ENCODE peak calls at places on chromosomes 3 and 15, in eight cellular contexts. O is body of pancreas, H is transverse colon, E is heart left ventricle, I is stomach, C is tibial nerve, K is gastrocnemius medialis, X is adrenal gland. D is an unnamed sample.

GRCh38 chr3:45730409-45731154 is 41.4 kb downstream of the SACM1L start:
- DNase-seq in O (no peak), H (no peak), E (no peak), I (no peak), C (no peak), K (no peak), X (no peak), D (no peak)

GRCh38 chr3:144677118-144677517 is 705.5 kb downstream of the DIPK2A start:
- DNase-seq in O (no peak), H (no peak), E (no peak), I (no peak), C (no peak), K (no peak), X (no peak), D (no peak)

GRCh38 chr3:154684021-154684420 is 254.0 kb upstream of the GPR149 start:
- DNase-seq in O (no peak), H (no peak), E (no peak), I (no peak), C (no peak), K (no peak), X (no peak), D (no peak)

GRCh38 chr15:25903024-25903581 is 40.0 kb upstream of the ATP10A start:
- DNase-seq in O (no peak), H (no peak), E (no peak), I (no peak), C (no peak), K (no peak), X (no peak), D (no peak)

GRCh38 chr15:48536681-48537091 is 108.8 kb downstream of the FBN1 start:
- DNase-seq in O (no peak), H (no peak), E (no peak), I (no peak), C (no peak), K (no peak), X (no peak), D (no peak)

GRCh38 chr3:148992027-148992634 is 791 bp downstream of the GYG1 start:
- DNase-seq in O (peak; percentile 51), H (peak; percentile 53), E (peak; percentile 77), I (peak; percentile 50), C (no peak), K (no peak), X (peak; percentile 62), D (peak; percentile 73)

GRCh38 chr15:70435872-70436271 is 327.5 kb downstream of the UACA start:
- DNase-seq in O (no peak), H (no peak), E (no peak), I (no peak), C (no peak), K (no peak), X (no peak), D (no peak)

GRCh38 chr15:80567721-80568157 is 127.4 kb upstream of the ABHD17C start:
- DNase-seq in O (peak; percentile 54), H (peak; percentile 54), E (no peak), I (peak; percentile 49), C (peak; percentile 23), K (no peak), X (peak; percentile 71), D (peak; percentile 76)

GRCh38 chr3:122581622-122582021 is 4.2 kb downstream of the PARP15 start:
- DNase-seq in O (no peak), H (no peak), E (no peak), I (no peak), C (no peak), K (no peak), X (no peak), D (no peak)

GRCh38 chr15:73985101-73985873 is 6.8 kb downstream of the STOML1 start:
- DNase-seq in O (no peak), H (peak; percentile 44), E (no peak), I (no peak), C (no peak), K (no peak), X (no peak), D (peak; percentile 67)

GRCh38 chr3:133211449-133211848 is 173.3 kb downstream of the TMEM108 start:
- DNase-seq in O (no peak), H (no peak), E (no peak), I (no peak), C (no peak), K (no peak), X (no peak), D (no peak)

GRCh38 chr3:32438596-32439344 is 47.1 kb downstream of the CMTM7 start:
- DNase-seq in O (no peak), H (no peak), E (no peak), I (no peak), C (no peak), K (no peak), X (peak; percentile 13), D (peak; percentile 17)
- H3K27ac ChIP-seq in O (no peak overlapping the region), H (no peak overlapping the region), E (no peak overlapping the region), I (no peak overlapping the region), C (no peak overlapping the region), K (no peak overlapping the region), X (no peak overlapping the region), D (no peak overlapping the region)

GRCh38 chr3:11734-12133 is 184.8 kb upstream of the CHL1 start:
- DNase-seq in O (no peak), H (no peak), E (no peak), I (no peak), C (no peak), K (no peak), X (peak; percentile 34), D (no peak)
- TF ChIP-seq POLR2A in O (no peak), H (no peak), E (no peak), I (no peak), C (no peak), K (no peak), X (no peak), D (no peak)

GRCh38 chr15:85454403-85454802 is 74.0 kb downstream of the AKAP13 start:
- DNase-seq in O (no peak), H (no peak), E (no peak), I (no peak), C (no peak), K (no peak), X (no peak), D (no peak)
- H3K27ac ChIP-seq in O (no peak overlapping the region), H (peak overlapping the region; percentile 66), E (no peak overlapping the region), I (no peak overlapping the region), C (no peak overlapping the region), K (no peak overlapping the region), X (no peak overlapping the region), D (no peak overlapping the region)

DNA sequence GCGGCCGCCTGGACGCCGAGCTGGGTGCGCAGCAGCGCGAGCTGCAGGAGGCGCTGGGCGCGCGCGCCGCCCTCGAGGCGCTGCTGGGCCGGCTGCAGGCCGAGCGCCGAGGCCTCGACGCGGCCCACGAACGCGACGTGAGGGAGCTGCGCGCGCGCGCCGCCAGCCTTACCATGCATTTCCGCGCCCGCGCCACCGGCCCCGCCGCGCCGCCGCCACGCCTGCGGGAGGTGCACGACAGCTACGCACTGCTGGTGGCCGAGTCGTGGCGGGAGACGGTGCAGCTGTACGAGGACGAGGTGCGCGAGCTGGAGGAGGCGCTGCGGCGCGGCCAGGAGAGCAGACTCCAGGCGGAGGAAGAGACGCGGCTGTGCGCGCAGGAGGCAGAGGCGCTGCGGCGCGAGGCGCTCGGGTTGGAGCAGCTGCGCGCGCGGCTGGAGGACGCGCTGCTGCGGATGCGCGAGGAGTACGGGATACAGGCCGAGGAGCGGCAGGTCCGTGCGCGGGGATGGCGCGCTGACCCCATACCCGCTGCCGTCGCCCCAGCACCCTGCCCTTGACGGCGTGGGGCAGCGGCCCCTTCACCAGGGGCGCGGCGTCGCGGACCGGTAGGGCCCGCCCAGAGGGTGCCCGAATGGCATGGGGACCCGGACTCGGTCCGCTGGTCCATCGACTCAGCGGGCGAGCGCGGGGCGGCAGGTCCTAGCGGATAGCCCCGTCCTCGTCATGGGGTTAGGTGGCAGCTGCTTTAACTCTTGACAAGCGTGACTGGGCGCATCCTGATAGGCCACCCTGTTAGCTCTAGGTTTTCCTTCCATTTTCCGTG is 849 bp downstream of the SYNM start:
- DNase-seq in O (peak; percentile 42), H (peak; percentile 37), E (peak; percentile 78), I (peak; percentile 33), C (no peak), K (peak; percentile 62), X (peak; percentile 67), D (no peak)
- TF ChIP-seq POLR2A in O (no peak), H (no peak), E (no peak), I (no peak), C (no peak), K (peak; percentile 65), X (no peak), D (no peak)

GRCh38 chr3:65960087-65960486 is 78.6 kb downstream of the MAGI1 start:
- DNase-seq in O (no peak), H (no peak), E (no peak), I (no peak), C (no peak), K (no peak), X (no peak), D (no peak)
- H3K27ac ChIP-seq in O (no peak overlapping the region), H (no peak overlapping the region), E (peak overlapping the region; percentile 31), I (peak overlapping the region; percentile 49), C (no peak overlapping the region), K (no peak overlapping the region), X (no peak overlapping the region), D (no peak overlapping the region)

GRCh38 chr15:40046721-40047412 is 7.9 kb upstream of the SRP14 start:
- DNase-seq in O (no peak), H (no peak), E (no peak), I (no peak), C (no peak), K (no peak), X (peak; percentile 24), D (no peak)

GRCh38 chr15:40049076-40049475 is 10.1 kb upstream of the SRP14 start:
- DNase-seq in O (no peak), H (no peak), E (no peak), I (no peak), C (no peak), K (no peak), X (peak; percentile 8), D (no peak)

GRCh38 chr15:40048155-40048792 is 9.3 kb upstream of the SRP14 start:
- DNase-seq in O (no peak), H (peak; percentile 78), E (peak; percentile 60), I (peak; percentile 39), C (no peak), K (no peak), X (peak; percentile 34), D (peak; percentile 93)

GRCh38 chr15:40045572-40046217 is 6.7 kb upstream of the SRP14 start:
- DNase-seq in O (no peak), H (peak; percentile 41), E (no peak), I (no peak), C (no peak), K (no peak), X (peak; percentile 22), D (no peak)

GRCh38 chr15:40047413-40048154 is 8.6 kb upstream of the SRP14 start:
- DNase-seq in O (peak; percentile 61), H (peak; percentile 69), E (peak; percentile 71), I (peak; percentile 47), C (no peak), K (no peak), X (peak; percentile 60), D (peak; percentile 75)
- TF ChIP-seq POLR2A in O (no peak), H (no peak), E (no peak), I (no peak), C (no peak), K (no peak), X (peak; percentile 6), D (no peak)

GRCh38 chr15:31353931-31354330 is 27.3 kb downstream of the KLF13 start:
- DNase-seq in O (peak; percentile 42), H (no peak), E (peak; percentile 83), I (no peak), C (no peak), K (peak; percentile 86), X (no peak), D (no peak)
- H3K27ac ChIP-seq in O (peak overlapping the region; percentile 87), H (peak overlapping the region; percentile 92), E (peak overlapping the region; percentile 98), I (peak overlapping the region; percentile 86), C (peak overlapping the region; percentile 92), K (peak overlapping the region; percentile 95), X (peak overlapping the region; percentile 73), D (peak overlapping the region; percentile 78)

D was measured in Peyer's patch.